ENCODE peak calls at places on chromosomes 12 and 14, in five cellular contexts. R, Q, V, U and C are unnamed samples.

GRCh38 chr12:43501705-43502104 is 50.3 kb downstream of the ADAMTS20 start:
- DNase-seq in U (peak), R (peak), V (peak), Q (peak), C (no peak)

GRCh38 chr12:69046372-69046771 is 113.4 kb upstream of the CPM start:
- DNase-seq in U (no peak), R (no peak), V (no peak), Q (no peak), C (no peak)

GRCh38 chr14:61598980-61599379 is 96.3 kb upstream of the HIF1A start:
- DNase-seq in U (no peak), V (no peak), Q (no peak), R (no peak), C (no peak)

GRCh38 chr12:123748661-123749060 is 13.4 kb upstream of the DNAH10 start:
- DNase-seq in Q (no peak), R (no peak), V (no peak), U (no peak), C (no peak)

GRCh38 chr12:24947541-24948451 is 1.1 kb downstream of the BCAT1 start:
- DNase-seq in V (no peak), R (peak), U (peak), Q (no peak), C (no peak)

GRCh38 chr12:59372971-59373370 is 222.9 kb upstream of the SLC16A7 start:
- DNase-seq in R (peak), Q (peak), U (peak), V (peak), C (no peak)

GRCh38 chr12:49359671-49360070 is 7.6 kb upstream of the SPATS2 start:
- DNase-seq in U (peak), R (no peak), Q (no peak), V (no peak), C (no peak)

GRCh38 chr14:32375663-32376062 is 46.6 kb downstream of the AKAP6 start:
- DNase-seq in U (peak), R (no peak), Q (no peak), V (no peak), C (no peak)

GRCh38 chr14:22311625-22312024 is 277.4 kb downstream of the DAD1 start:
- DNase-seq in U (no peak), Q (no peak), V (no peak), R (no peak), C (no peak)

GRCh38 chr14:42222924-42223471 is 616.3 kb downstream of the LRFN5 start:
- DNase-seq in V (peak), Q (peak), R (no peak), U (peak), C (no peak)

GRCh38 chr12:108622425-108622824 is 11.3 kb downstream of the SELPLG start:
- DNase-seq in V (peak), Q (peak), U (no peak), R (peak), C (no peak)

GRCh38 chr12:114767906-114768697 is 84.1 kb upstream of the TBX3 start:
- DNase-seq in R (no peak), Q (no peak), V (peak), U (no peak), C (no peak)

GRCh38 chr12:112937741-112938719 is at the start of gene OAS3:
- DNase-seq in V (peak), U (peak), Q (peak), R (peak), C (no peak)

GRCh38 chr12:125330645-125331341 is 265.6 kb downstream of the AACS start:
- DNase-seq in Q (peak), U (peak), V (peak), R (peak), C (peak)

GRCh38 chr12:5254703-5255102 is 177.2 kb upstream of the NTF3 start:
- DNase-seq in R (peak), U (no peak), V (no peak), Q (no peak), C (no peak)

GRCh38 chr12:96912261-96912660 is 5.2 kb downstream of the NEDD1 start:
- DNase-seq in V (no peak), R (no peak), U (no peak), Q (no peak), C (no peak)

GRCh38 chr12:52486166-52487105 is 6.6 kb downstream of the KRT6A start:
- DNase-seq in R (no peak), Q (no peak), U (peak), V (no peak), C (no peak)

GRCh38 chr12:59678759-59679411 is 83.1 kb downstream of the SLC16A7 start:
- DNase-seq in U (no peak), V (no peak), R (no peak), Q (no peak), C (no peak)

GRCh38 chr14:100063314-100063941 is 1.8 kb upstream of the EVL start:
- DNase-seq in U (no peak), V (no peak), Q (no peak), R (no peak), C (no peak)

GRCh38 chr12:120668091-120668796 is 18.7 kb upstream of the MLEC start:
- DNase-seq in R (peak), V (no peak), Q (no peak), U (no peak), C (no peak)

GRCh38 chr14:36747411-36748184 is 85.9 kb downstream of the PAX9 start:
- DNase-seq in V (peak), Q (peak), U (peak), R (peak), C (no peak)

GRCh38 chr14:94548999-94549985 is 11.9 kb upstream of the SERPINA4 start:
- DNase-seq in V (peak), Q (peak), U (peak), R (peak), C (no peak)

GRCh38 chr12:93908846-93909592 is 231.8 kb downstream of the CRADD start:
- DNase-seq in R (no peak), Q (no peak), V (peak), U (peak), C (peak)

GRCh38 chr12:53452159-53453077 is 516 bp downstream of the PCBP2 start:
- DNase-seq in V (peak), R (peak), Q (peak), U (peak), C (peak)

GRCh38 chr14:56463491-56463890 is 116.1 kb upstream of the TMEM260 start:
- DNase-seq in R (no peak), Q (peak), V (no peak), U (no peak), C (no peak)

GRCh38 chr14:92514844-92515509 is 1.4 kb downstream of the RIN3 start:
- DNase-seq in V (no peak), R (no peak), Q (no peak), U (no peak), C (no peak)
- H3K27ac ChIP-seq in V (peak), R (no peak), Q (no peak), U (no peak), C (no peak)

GRCh38 chr14:65268594-65268993 is 143.9 kb upstream of the FUT8 start:
- DNase-seq in U (no peak), Q (no peak), R (no peak), V (no peak), C (no peak)

GRCh38 chr14:65267856-65268255 is 144.7 kb upstream of the FUT8 start:
- DNase-seq in V (no peak), R (no peak), U (no peak), Q (no peak), C (no peak)

GRCh38 chr14:65269732-65270131 is 142.8 kb upstream of the FUT8 start:
- DNase-seq in V (no peak), Q (no peak), R (no peak), U (no peak), C (no peak)
- H3K27ac ChIP-seq in V (no peak), Q (no peak), R (no peak), U (no peak), C (no peak)

GRCh38 chr12:132256646-132257045 is 72.7 kb downstream of the GALNT9 start:
- DNase-seq in V (no peak), R (no peak), Q (no peak), U (no peak), C (no peak)

GRCh38 chr12:132257955-132258490 is 71.4 kb downstream of the GALNT9 start:
- DNase-seq in R (no peak), U (no peak), V (no peak), Q (no peak), C (no peak)

GRCh38 chr12:132258543-132258942 is 70.8 kb downstream of the GALNT9 start:
- DNase-seq in V (no peak), U (no peak), Q (no peak), R (no peak), C (no peak)

GRCh38 chr12:132255642-132256041 is 73.7 kb downstream of the GALNT9 start:
- DNase-seq in U (no peak), R (no peak), V (no peak), Q (no peak), C (no peak)

GRCh38 chr12:132257206-132257954 is 72.0 kb downstream of the GALNT9 start:
- DNase-seq in U (no peak), V (no peak), Q (no peak), R (no peak), C (no peak)
- H3K27ac ChIP-seq in U (no peak), V (no peak), Q (no peak), R (no peak), C (no peak)

DNA sequence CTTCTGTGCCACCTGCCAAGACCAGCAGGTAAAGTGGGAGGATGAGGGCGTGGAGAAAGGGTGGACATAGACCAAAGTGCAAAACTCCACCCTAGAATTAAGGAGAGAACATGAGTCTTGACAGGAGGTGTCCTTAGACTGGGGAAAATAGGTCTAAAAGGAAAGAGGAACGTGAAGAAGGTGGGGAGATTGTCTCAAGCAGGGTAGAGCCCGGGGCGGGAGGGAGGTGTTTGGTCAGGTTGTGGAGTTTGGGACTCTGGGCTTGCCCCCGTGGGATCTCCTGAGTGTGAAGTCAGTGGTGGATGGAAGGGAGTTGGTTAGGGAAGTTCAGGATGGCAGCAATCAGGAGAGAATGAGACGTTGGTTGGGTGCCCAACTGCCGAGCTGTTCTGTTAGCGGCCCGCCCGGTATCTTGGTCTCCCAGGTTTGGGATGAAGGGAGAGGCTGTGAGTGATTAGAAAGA is 386 bp downstream of the DGKA start:
- DNase-seq in U (no peak), Q (no peak), R (no peak), V (no peak), C (no peak)
- H3K27ac ChIP-seq in U (peak), Q (peak), R (no peak), V (peak), C (peak)